ENCODE peak calls at places on chromosomes 3 and 15, in six cellular contexts. D, X, V, N, L and T are unnamed samples.

GRCh38 chr3:38453075-38453913 is at the start of gene ACVR2B:
- DNase-seq in D (peak), L (peak), V (peak), N (peak), X (peak), T (peak)

GRCh38 chr15:70426065-70426821 is 328.5 kb upstream of the TLE3 start:
- DNase-seq in D (no peak), X (no peak), V (peak), N (no peak), L (no peak), T (no peak)

GRCh38 chr3:4984511-4984864 is 5.3 kb downstream of the BHLHE40 start:
- DNase-seq in N (no peak), V (no peak), L (no peak), X (no peak), D (no peak), T (no peak)

GRCh38 chr15:90018216-90018831 is 17.2 kb downstream of the ZNF710 start:
- DNase-seq in N (no peak), D (no peak), X (no peak), V (no peak), L (no peak), T (no peak)

GRCh38 chr3:13141183-13141582 is 68.0 kb upstream of the IQSEC1 start:
- DNase-seq in V (no peak), D (no peak), L (no peak), N (no peak), X (no peak), T (no peak)

GRCh38 chr3:10757821-10758130 is 58.3 kb upstream of the SLC6A11 start:
- DNase-seq in N (no peak), V (no peak), L (no peak), X (no peak), D (no peak), T (no peak)

GRCh38 chr15:62603757-62604156 is 438.7 kb upstream of the C2CD4B start:
- DNase-seq in V (no peak), N (peak), X (no peak), D (no peak), L (no peak), T (no peak)

GRCh38 chr3:49422379-49423248 is at the start of gene AMT:
- DNase-seq in L (no peak), N (no peak), D (no peak), X (no peak), V (no peak), T (peak)

GRCh38 chr15:70424937-70425411 is 327.3 kb upstream of the TLE3 start:
- DNase-seq in L (no peak), D (no peak), N (no peak), V (no peak), X (no peak), T (no peak)

GRCh38 chr3:44982817-44983216 is 6.8 kb downstream of the EXOSC7 start:
- DNase-seq in D (no peak), N (no peak), L (no peak), V (no peak), X (no peak), T (no peak)

GRCh38 chr15:57245130-57245529 is 131.2 kb upstream of the CGNL1 start:
- DNase-seq in D (no peak), L (no peak), N (no peak), V (no peak), X (no peak), T (no peak)